ENCODE peak calls at places on chromosomes 2 and 18, in nine cellular contexts. Y is K562, X is ovary, U is stomach, P is HepG2, C is sigmoid colon, N is tibial nerve, J is A549, K is SK-N-SH. Q is an unnamed sample.

GRCh38 chr2:98487806-98488189 is 43.1 kb downstream of the INPP4A start:
- DNase-seq in Y (peak; percentile 50), X (no peak), U (no peak), P (peak; percentile 66), C (peak; percentile 40), N (no peak), J (peak; percentile 59), K (no peak), Q (peak; percentile 56)

GRCh38 chr2:69464575-69464974 is 27.3 kb upstream of the NFU1 start:
- DNase-seq in Y (no peak), X (no peak), U (no peak), P (no peak), C (peak; percentile 82), N (no peak), J (no peak), K (no peak), Q (no peak)

GRCh38 chr2:233006648-233007047 is 6.4 kb downstream of the NGEF start:
- DNase-seq in Y (no peak), X (no peak), U (no peak), P (no peak), C (no peak), N (no peak), J (no peak), K (no peak), Q (no peak)

GRCh38 chr2:172299741-172300140 is 127.6 kb upstream of the ITGA6 start:
- DNase-seq in Y (no peak), X (no peak), U (peak; percentile 53), P (no peak), C (no peak), N (no peak), J (no peak), K (no peak), Q (peak; percentile 66)

GRCh38 chr2:28477087-28477486 is 18.8 kb upstream of the PLB1 start:
- DNase-seq in Y (no peak), X (no peak), U (no peak), P (no peak), C (no peak), N (no peak), J (no peak), K (no peak), Q (no peak)

GRCh38 chr18:70037453-70038061 is 89.9 kb upstream of the CD226 start:
- DNase-seq in Y (no peak), X (no peak), U (no peak), P (no peak), C (no peak), N (no peak), J (no peak), K (no peak), Q (no peak)

GRCh38 chr18:58611471-58612131 is 17.3 kb downstream of the ALPK2 start:
- DNase-seq in Y (no peak), X (no peak), U (no peak), P (no peak), C (no peak), N (no peak), J (no peak), K (no peak), Q (no peak)

GRCh38 chr2:181158453-181158852 is 178.0 kb downstream of the UBE2E3 start:
- DNase-seq in Y (no peak), X (no peak), U (no peak), P (no peak), C (no peak), N (no peak), J (no peak), K (no peak), Q (no peak)

GRCh38 chr18:78681934-78682333 is 297.7 kb upstream of the SALL3 start:
- DNase-seq in Y (no peak), X (no peak), U (peak; percentile 11), P (no peak), C (peak; percentile 59), N (no peak), J (no peak), K (no peak), Q (no peak)

GRCh38 chr2:165406053-165406628 is 63.4 kb upstream of the CSRNP3 start:
- DNase-seq in Y (no peak), X (no peak), U (no peak), P (no peak), C (no peak), N (no peak), J (no peak), K (no peak), Q (no peak)

GRCh38 chr2:201152517-201152916 is 30.4 kb upstream of the CASP10 start:
- DNase-seq in Y (no peak), X (no peak), U (no peak), P (no peak), C (no peak), N (no peak), J (no peak), K (no peak), Q (no peak)

GRCh38 chr2:201150454-201151020 is 32.4 kb upstream of the CASP10 start:
- DNase-seq in Y (no peak), X (no peak), U (no peak), P (no peak), C (no peak), N (no peak), J (no peak), K (no peak), Q (no peak)

GRCh38 chr2:201149064-201149820 is 33.3 kb downstream of the CFLAR start:
- DNase-seq in Y (no peak), X (no peak), U (no peak), P (peak; percentile 97), C (no peak), N (no peak), J (peak; percentile 58), K (no peak), Q (no peak)

GRCh38 chr2:201152999-201153398 is 29.9 kb upstream of the CASP10 start:
- DNase-seq in Y (no peak), X (no peak), U (no peak), P (no peak), C (no peak), N (no peak), J (no peak), K (no peak), Q (no peak)

GRCh38 chr2:201151127-201152074 is 31.5 kb upstream of the CASP10 start:
- DNase-seq in Y (no peak), X (no peak), U (no peak), P (peak; percentile 39), C (no peak), N (no peak), J (peak; percentile 77), K (no peak), Q (no peak)
- H3K4me1 ChIP-seq in Y (peaks cover 16% of the 10 kb centered on the region), X (peaks cover 2% of the 10 kb centered on the region), U (peaks cover 79% of the 10 kb centered on the region), P (peaks cover 39% of the 10 kb centered on the region), C (peaks cover 40% of the 10 kb centered on the region), N (no peaks in the 10 kb centered on the region), J (peaks cover 59% of the 10 kb centered on the region), K (peaks cover 41% of the 10 kb centered on the region), Q (peaks cover 69% of the 10 kb centered on the region)

GRCh38 chr2:120368086-120368485 is 22.1 kb downstream of the INHBB start:
- DNase-seq in Y (no peak), X (no peak), U (no peak), P (no peak), C (no peak), N (no peak), J (no peak), K (no peak), Q (no peak)
- TF ChIP-seq EP300 in Y (no peak), X (no peak), U (no peak), P (no peak), C (no peak), N (no peak), J (no peak), K (no peak), Q (no peak)

DNA sequence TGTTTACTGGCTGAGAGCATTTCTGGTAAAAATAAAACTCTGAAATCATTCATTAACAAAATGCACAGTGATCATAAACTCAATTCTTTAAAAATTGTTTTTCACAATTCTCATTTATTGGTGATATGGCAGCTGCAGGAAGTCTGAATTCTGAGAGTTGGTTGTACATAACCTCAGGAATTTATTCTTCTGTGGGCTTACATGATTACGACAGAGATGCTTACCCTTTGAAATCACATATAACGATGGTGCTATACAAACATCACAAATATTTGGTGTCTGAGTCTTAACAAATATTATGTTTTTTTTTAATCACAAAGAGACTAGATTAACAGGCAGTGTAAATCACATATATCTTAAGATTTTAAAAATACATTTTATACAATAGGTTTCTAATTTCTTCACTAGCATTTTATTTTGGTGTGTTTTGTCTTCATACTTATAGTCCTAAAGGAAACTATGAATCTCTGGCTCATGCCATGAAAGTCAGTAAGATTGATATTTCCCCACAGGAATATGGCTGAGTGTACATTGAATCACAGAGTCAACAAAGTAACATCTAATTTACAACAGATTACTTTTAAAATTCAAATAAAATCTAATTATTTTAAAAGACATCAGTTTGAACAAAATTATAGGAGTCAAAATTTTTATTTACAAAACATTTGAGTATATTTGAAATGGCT is 318.8 kb upstream of the THUMPD2 start:
- DNase-seq in Y (no peak), X (no peak), U (no peak), P (no peak), C (no peak), N (no peak), J (no peak), K (no peak), Q (no peak)
- H3K4me1 ChIP-seq in Y (no peaks in the 10 kb centered on the region), X (peaks cover 5% of the 10 kb centered on the region), U (no peaks in the 10 kb centered on the region), P (no peaks in the 10 kb centered on the region), C (peaks cover 58% of the 10 kb centered on the region), N (no peaks in the 10 kb centered on the region), J (peaks cover 27% of the 10 kb centered on the region), K (peaks cover 61% of the 10 kb centered on the region), Q (peaks cover 6% of the 10 kb centered on the region)

GRCh38 chr18:22558945-22559385 is 141.2 kb upstream of the CTAGE1 start:
- DNase-seq in Y (peak; percentile 80), X (peak; percentile 80), U (peak; percentile 47), P (peak; percentile 31), C (peak; percentile 66), N (no peak), J (peak; percentile 44), K (peak; percentile 33), Q (peak; percentile 47)
- TF ChIP-seq EP300 in Y (peak; percentile 15), X (no peak), U (no peak), P (no peak), C (no peak), N (no peak), J (no peak), K (no peak), Q (no peak)

DNA sequence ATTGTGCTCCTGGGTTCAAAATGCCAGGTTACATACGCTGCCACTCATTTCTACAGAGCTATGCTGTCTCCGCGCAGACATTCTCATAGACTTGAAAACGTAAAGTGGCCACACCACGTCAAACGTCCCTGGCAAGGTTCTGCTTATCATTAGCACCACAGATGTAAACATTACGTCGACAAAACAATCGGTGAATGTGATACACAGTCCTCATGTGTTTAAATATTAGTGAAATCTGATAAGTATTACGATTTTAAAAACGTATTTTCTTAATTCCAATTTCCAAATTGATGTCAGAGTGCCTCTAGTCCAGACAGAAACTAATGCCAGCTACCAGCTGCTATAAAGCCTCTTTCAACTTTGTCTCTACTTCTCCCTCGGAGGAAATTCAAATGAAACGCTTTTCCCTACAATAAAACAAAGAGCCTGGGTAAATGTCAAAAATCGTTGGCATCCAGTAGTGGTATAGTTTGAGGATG is 1.1 kb downstream of the STK17B start:
- DNase-seq in Y (peak; percentile 24), X (no peak), U (peak; percentile 65), P (peak; percentile 28), C (no peak), N (no peak), J (peak; percentile 10), K (peak; percentile 36), Q (peak; percentile 56)
- H3K4me1 ChIP-seq in Y (peaks cover 29% of the 10 kb centered on the region), X (no peaks in the 10 kb centered on the region), U (peaks cover 44% of the 10 kb centered on the region), P (peaks cover 16% of the 10 kb centered on the region), C (peaks cover 18% of the 10 kb centered on the region), N (no peaks in the 10 kb centered on the region), J (peaks cover 32% of the 10 kb centered on the region), K (peaks cover 16% of the 10 kb centered on the region), Q (no peaks in the 10 kb centered on the region)

GRCh38 chr2:135952891-135953290 is 32.5 kb downstream of the DARS1 start:
- DNase-seq in Y (no peak), X (no peak), U (no peak), P (no peak), C (no peak), N (no peak), J (no peak), K (no peak), Q (no peak)
- TF ChIP-seq EP300 in Y (no peak), X (no peak), U (no peak), P (no peak), C (no peak), N (no peak), J (no peak), K (no peak), Q (no peak)

Q was measured in transverse colon.